ENCODE peak calls at places on chromosome X, in five cellular contexts. M is A549, B is IMR-90, K is SK-N-SH, A is K562. V is an unnamed sample.

GRCh38 chrX:132615396-132616131 is 126.7 kb upstream of the MBNL3 start:
- DNase-seq in K (no peak), A (peak; percentile 28), B (peak; percentile 12), M (peak; percentile 26), V (no peak)

GRCh38 chrX:47456080-47456479 is 26.9 kb downstream of the ZNF41 start:
- DNase-seq in A (no peak), K (no peak), M (no peak), B (no peak), V (no peak)

GRCh38 chrX:55450259-55450658 is 1.7 kb upstream of the MAGEH1 start:
- DNase-seq in A (peak; percentile 7), B (peak; percentile 12), M (peak; percentile 13), K (no peak), V (no peak)

GRCh38 chrX:11386001-11386523 is 92.8 kb downstream of the AMELX start:
- DNase-seq in M (no peak), A (no peak), K (no peak), B (peak; percentile 75), V (no peak)

GRCh38 chrX:68672581-68673318 is 25.3 kb downstream of the STARD8 start:
- DNase-seq in B (no peak), M (no peak), K (no peak), A (no peak), V (no peak)

GRCh38 chrX:139936259-139936658 is 3.4 kb upstream of the ATP11C start:
- DNase-seq in B (no peak), A (no peak), K (no peak), M (peak; percentile 5), V (no peak)

GRCh38 chrX:47229427-47229826 is 3.4 kb upstream of the USP11 start:
- DNase-seq in A (no peak), M (no peak), K (no peak), B (no peak), V (no peak)

GRCh38 chrX:56281789-56282188 is 49.6 kb downstream of the KLF8 start:
- DNase-seq in M (peak; percentile 40), B (peak; percentile 16), K (peak; percentile 3), A (no peak), V (no peak)

GRCh38 chrX:16946971-16947562 is 609 bp downstream of the REPS2 start:
- DNase-seq in A (peak; percentile 11), K (no peak), M (no peak), B (no peak), V (no peak)

GRCh38 chrX:57453901-57454300 is 137.9 kb upstream of the ZXDB start:
- DNase-seq in M (peak; percentile 37), K (peak; percentile 3), A (peak; percentile 8), B (peak; percentile 4), V (peak; percentile 0)

GRCh38 chrX:20947411-20947912 is 426.8 kb upstream of the CNKSR2 start:
- DNase-seq in A (no peak), B (no peak), K (no peak), M (no peak), V (no peak)

GRCh38 chrX:150224676-150225075 is 138.4 kb upstream of the MAMLD1 start:
- DNase-seq in B (no peak), K (no peak), A (no peak), M (no peak), V (no peak)

GRCh38 chrX:11724122-11725017 is 33.7 kb upstream of the MSL3 start:
- DNase-seq in B (peak; percentile 41), M (peak; percentile 30), K (peak; percentile 42), A (peak; percentile 25), V (no peak)

GRCh38 chrX:2967998-2968909 is 38.1 kb upstream of the ARSH start:
- DNase-seq in A (no peak), M (no peak), B (peak; percentile 29), K (no peak), V (no peak)

GRCh38 chrX:109472939-109473713 is 8.8 kb downstream of the GUCY2F start:
- DNase-seq in K (peak; percentile 1), M (peak; percentile 21), A (peak; percentile 3), B (peak; percentile 31), V (no peak)

GRCh38 chrX:40098264-40099045 is 697 bp upstream of the BCOR start:
- DNase-seq in M (peak; percentile 71), A (peak; percentile 31), B (no peak), K (peak; percentile 64), V (no peak)

GRCh38 chrX:72142094-72142843 is 10.6 kb upstream of the RTL5 start:
- DNase-seq in M (no peak), K (peak; percentile 54), A (no peak), B (no peak), V (no peak)

GRCh38 chrX:2446815-2447214 is 54.0 kb downstream of the DHRSX start:
- DNase-seq in A (no peak), B (no peak), K (no peak), M (no peak), V (no peak)

GRCh38 chrX:146055733-146056132 is 238.1 kb downstream of the SLITRK2 start:
- DNase-seq in K (no peak), A (no peak), M (no peak), B (no peak), V (no peak)

GRCh38 chrX:41823402-41823801 is 99.4 kb downstream of the GPR82 start:
- DNase-seq in A (no peak), K (no peak), M (peak; percentile 10), B (no peak), V (no peak)

GRCh38 chrX:140510895-140511295 is 6.0 kb upstream of the SOX3 start:
- DNase-seq in A (no peak), B (no peak), K (peak; percentile 14), M (no peak), V (no peak)

GRCh38 chrX:88244066-88244465 is 503.0 kb upstream of the CPXCR1 start:
- DNase-seq in A (no peak), B (no peak), M (no peak), K (no peak), V (no peak)

GRCh38 chrX:129980043-129980442 is 2.4 kb upstream of the BCORL1 start:
- DNase-seq in K (peak; percentile 65), B (no peak), M (no peak), A (no peak), V (no peak)

GRCh38 chrX:11663875-11664210 is 1.9 kb downstream of the ARHGAP6 start:
- DNase-seq in K (no peak), A (no peak), M (peak; percentile 2), B (no peak), V (no peak)

GRCh38 chrX:153708415-153708814 is 15.8 kb downstream of the BCAP31 start:
- DNase-seq in M (peak; percentile 81), K (peak; percentile 83), A (peak; percentile 54), B (peak; percentile 79), V (no peak)

GRCh38 chrX:26192204-26192603 is at the start of gene MAGEB6:
- DNase-seq in M (no peak), B (no peak), A (no peak), K (no peak), V (no peak)

GRCh38 chrX:22234380-22234779 is 38.3 kb upstream of the CBLL2 start:
- DNase-seq in A (no peak), B (no peak), K (no peak), M (no peak), V (no peak)

GRCh38 chrX:120801426-120801825 is 74.2 kb downstream of the CT47B1 start:
- DNase-seq in A (no peak), M (no peak), K (no peak), B (no peak), V (no peak)

GRCh38 chrX:17403231-17403691 is 28.3 kb downstream of the NHS start:
- DNase-seq in K (no peak), B (no peak), A (no peak), M (no peak), V (no peak)

GRCh38 chrX:23341452-23341851 is 6.8 kb downstream of the PTCHD1 start:
- DNase-seq in M (no peak), A (no peak), K (no peak), B (no peak), V (no peak)

GRCh38 chrX:45850775-45851433 is 650.2 kb upstream of the DIPK2B start:
- DNase-seq in M (peak; percentile 52), A (no peak), K (peak; percentile 8), B (peak; percentile 28), V (no peak)

GRCh38 chrX:80423744-80424143 is 3.5 kb downstream of the TENT5D start:
- DNase-seq in A (peak; percentile 30), M (no peak), B (no peak), K (no peak), V (no peak)

GRCh38 chrX:153926863-153927685 is 1.0 kb upstream of the ARHGAP4 start:
- DNase-seq in A (no peak), K (peak; percentile 69), B (peak; percentile 10), M (peak; percentile 45), V (peak; percentile 55)

GRCh38 chrX:50180073-50180940 is 20.5 kb downstream of the AKAP4 start:
- DNase-seq in A (peak; percentile 62), K (no peak), M (peak; percentile 12), B (no peak), V (no peak)

DNA sequence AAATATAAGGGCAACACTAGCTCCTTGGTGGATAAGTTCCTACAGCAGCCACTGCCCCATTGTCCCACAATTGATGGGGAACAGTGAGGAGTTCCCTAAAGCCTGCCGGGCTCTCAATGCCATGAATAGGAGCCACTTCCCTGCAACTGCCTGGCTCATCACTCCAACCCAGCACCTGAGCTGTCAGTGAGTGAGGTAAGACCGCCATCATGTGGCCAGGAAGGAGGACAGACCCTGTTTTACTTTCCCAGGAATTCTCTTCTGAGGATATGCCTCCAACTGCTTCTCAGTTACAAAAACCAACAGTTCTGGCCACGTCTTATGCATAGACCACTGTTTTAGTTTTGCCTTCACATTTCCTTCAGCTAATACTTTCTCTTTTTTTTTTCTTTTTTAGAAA is 45.5 kb downstream of the SRPX start:
- DNase-seq in A (peak; percentile 28), K (peak; percentile 38), M (peak; percentile 64), B (peak; percentile 28), V (peak; percentile 3)
- TF ChIP-seq RCOR1 in A (no peak), K (no peak), M (no peak), B (no peak), V (no peak)

GRCh38 chrX:53249387-53250042 is 24.5 kb upstream of the KDM5C start:
- DNase-seq in A (no peak), B (no peak), K (no peak), M (no peak), V (no peak)
- TF ChIP-seq RCOR1 in A (no peak), B (no peak), K (no peak), M (no peak), V (no peak)

DNA sequence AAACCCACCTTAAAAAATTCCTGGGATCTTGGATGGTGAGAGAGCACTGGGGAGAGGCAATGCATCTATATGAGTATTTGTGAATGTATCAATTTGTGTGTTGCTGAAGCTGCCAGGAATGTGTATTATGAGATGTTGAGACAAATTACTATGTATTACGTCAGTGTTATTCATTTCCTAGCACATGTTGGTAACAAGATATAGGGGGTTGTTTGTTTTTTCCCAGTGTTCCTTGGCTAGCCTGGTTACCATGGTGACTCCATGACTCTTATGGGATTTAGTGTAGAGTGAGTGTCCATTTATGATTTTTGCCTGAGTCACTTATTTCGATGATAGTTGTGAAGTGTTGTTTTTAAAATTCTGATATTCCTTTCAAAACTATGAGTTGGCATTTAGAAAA is 65.6 kb downstream of the RAB40A start:
- DNase-seq in M (peak; percentile 59), B (peak; percentile 97), A (no peak), K (no peak), V (no peak)
- TF ChIP-seq RCOR1 in M (no peak), B (no peak), A (no peak), K (no peak), V (no peak)

GRCh38 chrX:74178536-74178935 is 125.4 kb upstream of the ZCCHC13 start:
- DNase-seq in B (no peak), K (no peak), A (no peak), M (no peak), V (no peak)
- TF ChIP-seq RCOR1 in B (no peak), K (no peak), A (no peak), M (no peak), V (no peak)

GRCh38 chrX:77597090-77597489 is 149.9 kb downstream of the FGF16 start:
- DNase-seq in B (peak; percentile 48), M (peak; percentile 16), A (peak; percentile 8), K (peak; percentile 4), V (no peak)
- TF ChIP-seq RCOR1 in B (no peak), M (no peak), A (no peak), K (no peak), V (no peak)